ENCODE peak calls at places on chromosomes 4 and X, in eight cellular contexts. H is nucleus accumbens; T is CD4-positive, CD25-positive, alpha-beta regulatory T cell; I is HCT116; U is HEK293T; K is AG08396; C is AG10803; Y is pons. S is an unnamed sample.

GRCh38 chr4:120691536-120691935 is 231.0 kb downstream of the PRDM5 start:
- DNase-seq in I (no peak), Y (no peak), H (no peak), U (no peak), T (no peak), C (peak; percentile 11), K (no peak), S (no peak)

GRCh38 chr4:73711989-73712388 is 28.4 kb upstream of the CXCL8 start:
- DNase-seq in I (no peak), T (no peak), Y (no peak), K (no peak), H (no peak), C (no peak), U (no peak), S (no peak)

GRCh38 chr4:114264877-114265291 is 285.4 kb upstream of the ARSJ start:
- DNase-seq in U (no peak), C (peak; percentile 33), K (no peak), H (no peak), T (no peak), Y (no peak), I (peak; percentile 6), S (no peak)

GRCh38 chr4:163193717-163194116 is 27.0 kb upstream of the NAF1 start:
- DNase-seq in C (no peak), Y (no peak), T (no peak), I (no peak), H (no peak), K (no peak), U (no peak), S (no peak)

GRCh38 chr4:56979674-56980073 is 978 bp downstream of the POLR2B start:
- DNase-seq in H (no peak), Y (no peak), U (no peak), K (no peak), C (peak; percentile 31), T (no peak), I (no peak), S (peak; percentile 71)

GRCh38 chr4:56086073-56086521 is 137.4 kb downstream of the CEP135 start:
- DNase-seq in U (peak; percentile 64), T (no peak), C (no peak), H (no peak), K (no peak), I (no peak), Y (no peak), S (no peak)

GRCh38 chr4:166087569-166087968 is 214.5 kb downstream of the TLL1 start:
- DNase-seq in T (no peak), H (no peak), U (no peak), C (no peak), I (no peak), Y (no peak), K (no peak), S (no peak)

GRCh38 chr4:134624365-134624764 is 422.8 kb upstream of the PABPC4L start:
- DNase-seq in C (no peak), H (no peak), I (no peak), Y (no peak), K (no peak), U (no peak), T (no peak), S (no peak)

GRCh38 chr4:26434030-26434639 is 56.1 kb downstream of the CCKAR start:
- DNase-seq in T (no peak), U (no peak), H (no peak), I (no peak), Y (no peak), C (peak; percentile 49), K (no peak), S (no peak)

GRCh38 chr4:38512840-38513239 is 151.2 kb upstream of the KLF3 start:
- DNase-seq in U (no peak), H (no peak), T (no peak), I (no peak), C (no peak), K (no peak), Y (no peak), S (no peak)

GRCh38 chr4:166318810-166319525 is 445.9 kb downstream of the TLL1 start:
- DNase-seq in H (no peak), K (no peak), U (no peak), C (peak; percentile 43), Y (no peak), I (no peak), T (no peak), S (no peak)

GRCh38 chr4:2829321-2829932 is 14.2 kb upstream of the ADD1 start:
- DNase-seq in C (no peak), Y (no peak), I (no peak), H (no peak), K (no peak), U (no peak), T (no peak), S (peak; percentile 8)

GRCh38 chrX:77527233-77528001 is 80.2 kb downstream of the FGF16 start:
- DNase-seq in T (no peak), H (peak; percentile 8), K (no peak), C (no peak), U (no peak), Y (no peak), I (no peak), S (no peak)

GRCh38 chr4:123816462-123816861 is 419.9 kb downstream of the SPRY1 start:
- DNase-seq in C (peak; percentile 63), U (no peak), T (no peak), Y (no peak), I (no peak), H (no peak), K (no peak), S (no peak)

GRCh38 chrX:149004936-149005335 is 500.2 kb downstream of the IDS start:
- DNase-seq in K (no peak), U (no peak), H (no peak), C (no peak), T (no peak), I (no peak), Y (no peak), S (no peak)

GRCh38 chr4:42750091-42750490 is 93.2 kb upstream of the ATP8A1 start:
- DNase-seq in I (no peak), T (peak; percentile 48), U (no peak), C (no peak), K (no peak), Y (peak; percentile 82), H (peak; percentile 3), S (peak; percentile 34)

GRCh38 chr4:159296061-159296460 is 193.2 kb downstream of the RAPGEF2 start:
- DNase-seq in K (peak; percentile 51), I (no peak), T (no peak), C (peak; percentile 42), H (no peak), Y (no peak), U (no peak), S (no peak)

GRCh38 chr4:6342530-6343293 is 73.1 kb downstream of the WFS1 start:
- DNase-seq in K (no peak), I (no peak), U (no peak), Y (peak; percentile 51), T (no peak), H (peak; percentile 61), C (no peak), S (no peak)

GRCh38 chrX:72102760-72103159 is 29.0 kb downstream of the RTL5 start:
- DNase-seq in K (no peak), Y (no peak), U (no peak), T (no peak), I (no peak), H (no peak), C (no peak), S (no peak)